ENCODE peak calls at places on chromosome 6, in seven cellular contexts. L is fibroblast of pulmonary artery; I is GM12865; H is IMR-90; R is CD8-positive, alpha-beta T cell; F is heart left ventricle; U is tibial nerve. G is an unnamed sample.

GRCh38 chr6:6734463-6735455 is 146.2 kb downstream of the LY86 start:
- DNase-seq in L (peak; percentile 36), I (no peak), H (no peak), R (no peak), F (no peak), U (no peak), G (no peak)

GRCh38 chr6:56840467-56841371 is 114.2 kb upstream of the BEND6 start:
- DNase-seq in L (peak; percentile 68), I (no peak), H (peak; percentile 83), R (no peak), F (no peak), U (no peak), G (no peak)

GRCh38 chr6:79463721-79464120 is 73.5 kb downstream of the LCA5 start:
- DNase-seq in L (no peak), I (no peak), H (no peak), R (no peak), F (no peak), U (no peak), G (no peak)

GRCh38 chr6:45558858-45559257 is 181.1 kb upstream of the SUPT3H start:
- DNase-seq in L (no peak), I (peak; percentile 51), H (no peak), R (no peak), F (no peak), U (no peak), G (no peak)

GRCh38 chr6:154511735-154512097 is 1.2 kb upstream of the CNKSR3 start:
- DNase-seq in L (no peak), I (no peak), H (no peak), R (no peak), F (no peak), U (no peak), G (no peak)

GRCh38 chr6:2462831-2463230 is 217.4 kb upstream of the GMDS start:
- DNase-seq in L (no peak), I (no peak), H (no peak), R (no peak), F (no peak), U (no peak), G (no peak)

GRCh38 chr6:11822346-11822745 is 43.7 kb upstream of the ADTRP start:
- DNase-seq in L (no peak), I (peak; percentile 45), H (no peak), R (no peak), F (no peak), U (no peak), G (no peak)

GRCh38 chr6:28944412-28945006 is 20.7 kb upstream of the TRIM27 start:
- DNase-seq in L (peak; percentile 90), I (peak; percentile 87), H (peak; percentile 81), R (peak; percentile 62), F (peak; percentile 61), U (peak; percentile 74), G (peak; percentile 43)

GRCh38 chr6:129181001-129181400 is 298.1 kb downstream of the LAMA2 start:
- DNase-seq in L (no peak), I (no peak), H (no peak), R (no peak), F (no peak), U (no peak), G (no peak)

GRCh38 chr6:129759851-129760595 is 50.0 kb upstream of the ARHGAP18 start:
- DNase-seq in L (no peak), I (no peak), H (peak; percentile 30), R (no peak), F (no peak), U (no peak), G (no peak)

GRCh38 chr6:72784071-72784470 is 162.2 kb downstream of the KCNQ5 start:
- DNase-seq in L (peak; percentile 28), I (no peak), H (peak; percentile 42), R (no peak), F (no peak), U (no peak), G (no peak)

GRCh38 chr6:31356216-31356945 is 598 bp downstream of the HLA-B start:
- DNase-seq in L (peak; percentile 25), I (peak; percentile 75), H (peak; percentile 18), R (peak; percentile 44), F (peak; percentile 80), U (no peak), G (no peak)
- H3K4me3 ChIP-seq in L (peak overlapping the region; percentile 68), I (peak overlapping the region; percentile 86), H (peak overlapping the region; percentile 64), R (peak overlapping the region; percentile 92), F (peak overlapping the region; percentile 69), U (peak overlapping the region; percentile 90), G (peak overlapping the region; percentile 60)

GRCh38 chr6:680204-680603 is 12.7 kb downstream of the EXOC2 start:
- DNase-seq in L (no peak), I (no peak), H (no peak), R (no peak), F (no peak), U (no peak), G (no peak)
- H3K4me3 ChIP-seq in L (no peak overlapping the region), I (no peak overlapping the region), H (no peak overlapping the region), R (no peak overlapping the region), F (no peak overlapping the region), U (no peak overlapping the region), G (no peak overlapping the region)

GRCh38 chr6:16781348-16782169 is 20.3 kb upstream of the ATXN1 start:
- DNase-seq in L (no peak), I (peak; percentile 32), H (no peak), R (no peak), F (no peak), U (no peak), G (peak; percentile 41)
- H3K4me3 ChIP-seq in L (no peak overlapping the region), I (no peak overlapping the region), H (no peak overlapping the region), R (no peak overlapping the region), F (no peak overlapping the region), U (no peak overlapping the region), G (no peak overlapping the region)

GRCh38 chr6:138647006-138647405 is 126.6 kb upstream of the CCDC28A start:
- DNase-seq in L (peak; percentile 90), I (no peak), H (peak; percentile 56), R (no peak), F (no peak), U (no peak), G (no peak)
- H3K4me3 ChIP-seq in L (peak overlapping the region; percentile 50), I (no peak overlapping the region), H (peak overlapping the region; percentile 47), R (no peak overlapping the region), F (no peak overlapping the region), U (no peak overlapping the region), G (no peak overlapping the region)

DNA sequence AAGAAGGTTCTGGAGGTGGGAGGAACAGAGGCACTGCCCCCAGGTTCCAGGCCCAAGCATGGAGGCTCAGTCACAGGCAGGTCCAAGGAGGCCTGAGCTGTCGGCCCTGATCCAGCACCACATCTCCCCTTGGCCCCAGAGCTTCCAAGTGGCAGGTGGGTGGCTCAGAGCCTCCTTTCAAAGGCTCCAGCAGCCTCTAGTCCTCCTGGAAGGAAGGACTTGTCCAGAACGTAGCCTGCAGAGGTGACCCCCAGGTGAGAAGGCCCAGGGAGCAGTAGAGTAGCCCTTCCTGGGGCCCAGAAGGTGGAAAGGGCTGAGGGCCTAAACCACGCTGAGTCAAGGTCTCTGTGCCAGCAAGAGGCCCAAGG is 7.7 kb downstream of the TFEB start:
- DNase-seq in L (no peak), I (no peak), H (no peak), R (no peak), F (peak; percentile 46), U (no peak), G (no peak)
- H3K4me3 ChIP-seq in L (no peak overlapping the region), I (no peak overlapping the region), H (no peak overlapping the region), R (no peak overlapping the region), F (no peak overlapping the region), U (no peak overlapping the region), G (no peak overlapping the region)

GRCh38 chr6:24910850-24911712 is 24.7 kb downstream of the RIPOR2 start:
- DNase-seq in L (peak; percentile 49), I (peak; percentile 49), H (peak; percentile 65), R (peak; percentile 50), F (peak; percentile 77), U (peak; percentile 42), G (peak; percentile 49)

GRCh38 chr6:24908555-24908954 is 27.2 kb downstream of the RIPOR2 start:
- DNase-seq in L (no peak), I (no peak), H (peak; percentile 20), R (no peak), F (no peak), U (no peak), G (no peak)

GRCh38 chr6:24909281-24910216 is 26.2 kb downstream of the RIPOR2 start:
- DNase-seq in L (no peak), I (peak; percentile 29), H (no peak), R (no peak), F (no peak), U (no peak), G (no peak)

GRCh38 chr6:24910331-24910849 is 25.4 kb downstream of the RIPOR2 start:
- DNase-seq in L (no peak), I (peak; percentile 66), H (no peak), R (peak; percentile 52), F (peak; percentile 58), U (no peak), G (no peak)

DNA sequence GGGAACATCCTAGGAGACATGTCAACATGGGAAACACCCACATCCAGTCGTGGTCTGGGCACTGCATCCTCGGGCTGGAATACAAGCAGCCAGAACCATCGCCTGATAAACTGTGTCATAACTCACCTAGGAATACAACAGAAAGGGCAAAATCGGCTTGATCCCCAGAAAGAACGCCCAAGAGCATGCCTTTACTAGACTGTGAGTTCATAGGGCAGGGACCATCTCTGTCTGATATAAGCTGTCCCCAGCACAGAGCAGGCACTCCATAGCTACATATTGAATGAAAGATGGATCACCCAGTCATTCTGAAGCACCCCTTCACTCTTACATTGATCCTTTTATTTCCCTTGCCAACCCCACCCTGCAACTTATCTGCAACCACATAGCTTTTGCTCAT is 23.8 kb downstream of the RIPOR2 start:
- DNase-seq in L (no peak), I (no peak), H (no peak), R (no peak), F (no peak), U (no peak), G (no peak)
- H3K4me3 ChIP-seq in L (no peak overlapping the region), I (peak overlapping the region; percentile 54), H (peak overlapping the region; percentile 75), R (peak overlapping the region; percentile 62), F (no peak overlapping the region), U (no peak overlapping the region), G (no peak overlapping the region)

GRCh38 chr6:136249336-136249735 is 775 bp downstream of the MTFR2 start:
- DNase-seq in L (no peak), I (peak; percentile 21), H (peak; percentile 56), R (no peak), F (no peak), U (no peak), G (no peak)

GRCh38 chr6:136250686-136251008 is 536 bp upstream of the MTFR2 start:
- DNase-seq in L (no peak), I (no peak), H (no peak), R (no peak), F (no peak), U (no peak), G (no peak)

GRCh38 chr6:136249811-136250685 is at the start of gene MTFR2:
- DNase-seq in L (peak; percentile 99), I (peak; percentile 99), H (peak; percentile 99), R (peak; percentile 92), F (peak; percentile 94), U (peak; percentile 95), G (peak; percentile 99)

GRCh38 chr6:136252441-136252840 is 2.3 kb upstream of the MTFR2 start:
- DNase-seq in L (no peak), I (no peak), H (no peak), R (no peak), F (no peak), U (no peak), G (no peak)

GRCh38 chr6:136251394-136251793 is 1.3 kb upstream of the MTFR2 start:
- DNase-seq in L (no peak), I (no peak), H (no peak), R (no peak), F (no peak), U (no peak), G (no peak)
- H3K4me3 ChIP-seq in L (peak overlapping the region; percentile 93), I (peak overlapping the region; percentile 92), H (no peak overlapping the region), R (no peak overlapping the region), F (no peak overlapping the region), U (no peak overlapping the region), G (no peak overlapping the region)